ENCODE peak calls at places on chromosomes 12 and 14, in four cellular contexts. T is K562, Q is HepG2, I is GM12878. N is an unnamed sample.

GRCh38 chr12:48334807-48335206 is 15.9 kb downstream of the ZNF641 start:
- DNase-seq in T (no peak), Q (no peak), I (no peak), N (no peak)

GRCh38 chr12:625998-626397 is 37.2 kb downstream of the NINJ2 start:
- DNase-seq in T (no peak), Q (no peak), I (no peak), N (no peak)

GRCh38 chr12:132007041-132007440 is 57.3 kb downstream of the EP400 start:
- DNase-seq in T (no peak), Q (no peak), I (no peak), N (no peak)

GRCh38 chr12:96578526-96579125 is 89.2 kb downstream of the CFAP54 start:
- DNase-seq in T (peak; percentile 59), Q (peak; percentile 48), I (peak; percentile 57), N (no peak)

GRCh38 chr12:75756771-75757170 is 245.4 kb upstream of the KRR1 start:
- DNase-seq in T (no peak), Q (no peak), I (no peak), N (no peak)

GRCh38 chr12:26246483-26247164 is 51.3 kb downstream of the SSPN start:
- DNase-seq in T (no peak), Q (no peak), I (no peak), N (no peak)

GRCh38 chr12:752673-753400 is 458 bp downstream of the WNK1 start:
- DNase-seq in T (peak; percentile 62), Q (no peak), I (no peak), N (peak; percentile 58)

GRCh38 chr14:101116486-101117130 is 213.1 kb upstream of the RTL1 start:
- DNase-seq in T (no peak), Q (no peak), I (no peak), N (no peak)

GRCh38 chr12:2170376-2170775 is 117.6 kb downstream of the CACNA1C start:
- DNase-seq in T (no peak), Q (no peak), I (no peak), N (no peak)

GRCh38 chr12:106045251-106045674 is 93.5 kb downstream of the NUAK1 start:
- DNase-seq in T (no peak), Q (no peak), I (no peak), N (no peak)

GRCh38 chr12:58803893-58804292 is 116.4 kb downstream of the LRIG3 start:
- DNase-seq in T (no peak), Q (no peak), I (no peak), N (no peak)

GRCh38 chr14:63438065-63438757 is 105.0 kb downstream of the PPP2R5E start:
- DNase-seq in T (peak; percentile 14), Q (peak; percentile 9), I (no peak), N (no peak)

GRCh38 chr12:3150820-3151590 is 73.8 kb downstream of the TSPAN9 start:
- DNase-seq in T (no peak), Q (no peak), I (no peak), N (peak; percentile 44)

GRCh38 chr12:9869307-9870161 is at the start of gene CLEC2B:
- DNase-seq in T (peak; percentile 33), Q (no peak), I (peak; percentile 40), N (no peak)

GRCh38 chr12:56084958-56085543 is 5.1 kb downstream of the ERBB3 start:
- DNase-seq in T (peak; percentile 82), Q (no peak), I (no peak), N (peak; percentile 74)

GRCh38 chr12:118618695-118619094 is 242.3 kb downstream of the SUDS3 start:
- DNase-seq in T (no peak), Q (no peak), I (no peak), N (no peak)

GRCh38 chr12:124650912-124651311 is 83.5 kb upstream of the NCOR2 start:
- DNase-seq in T (no peak), Q (no peak), I (no peak), N (no peak)

GRCh38 chr12:42442328-42442759 is 116.4 kb downstream of the PPHLN1 start:
- DNase-seq in T (peak; percentile 70), Q (peak; percentile 5), I (no peak), N (no peak)

GRCh38 chr12:16573652-16574077 is 32.3 kb downstream of the LMO3 start:
- DNase-seq in T (no peak), Q (peak; percentile 18), I (no peak), N (peak; percentile 18)

GRCh38 chr12:63982787-63983186 is 138.3 kb downstream of the SRGAP1 start:
- DNase-seq in T (no peak), Q (no peak), I (no peak), N (no peak)

GRCh38 chr12:48973992-48974673 is 2.6 kb upstream of the WNT10B start:
- DNase-seq in T (peak; percentile 72), Q (no peak), I (no peak), N (peak; percentile 82)

GRCh38 chr14:97251423-97252155 is 454.4 kb downstream of the VRK1 start:
- DNase-seq in T (no peak), Q (no peak), I (no peak), N (peak; percentile 40)

GRCh38 chr14:96747006-96747405 is 50.2 kb upstream of the VRK1 start:
- DNase-seq in T (no peak), Q (no peak), I (no peak), N (no peak)

GRCh38 chr12:92431146-92431545 is 271.6 kb upstream of the PLEKHG7 start:
- DNase-seq in T (peak; percentile 64), Q (no peak), I (no peak), N (peak; percentile 21)

GRCh38 chr14:68548194-68549056 is 244.4 kb downstream of the ZFP36L1 start:
- DNase-seq in T (no peak), Q (no peak), I (no peak), N (no peak)

GRCh38 chr12:11718768-11719253 is 69.3 kb downstream of the ETV6 start:
- DNase-seq in T (no peak), Q (no peak), I (no peak), N (no peak)

GRCh38 chr12:68063900-68064590 is 74.8 kb downstream of the IFNG-AS1 start:
- DNase-seq in T (no peak), Q (no peak), I (no peak), N (no peak)

GRCh38 chr12:68327896-68328295 is 4.3 kb downstream of the MDM1 start:
- DNase-seq in T (no peak), Q (no peak), I (no peak), N (no peak)

GRCh38 chr14:84825481-84825880 is 704.5 kb upstream of the FLRT2 start:
- DNase-seq in T (no peak), Q (no peak), I (no peak), N (no peak)

GRCh38 chr14:35747379-35747778 is 61.7 kb downstream of the RALGAPA1 start:
- DNase-seq in T (no peak), Q (peak; percentile 23), I (no peak), N (no peak)

GRCh38 chr14:103198429-103199140 is 75.3 kb downstream of the TNFAIP2 start:
- DNase-seq in T (no peak), Q (peak; percentile 52), I (no peak), N (no peak)

GRCh38 chr14:53716521-53716920 is 240.1 kb downstream of the BMP4 start:
- DNase-seq in T (no peak), Q (no peak), I (no peak), N (no peak)

GRCh38 chr12:15563683-15564082 is 225.5 kb downstream of the EPS8 start:
- DNase-seq in T (no peak), Q (no peak), I (no peak), N (no peak)

GRCh38 chr12:2641761-2642160 is 153.0 kb upstream of the FKBP4 start:
- DNase-seq in T (no peak), Q (no peak), I (no peak), N (peak; percentile 1)

GRCh38 chr12:79128956-79129355 is 264.4 kb downstream of the SYT1 start:
- DNase-seq in T (no peak), Q (no peak), I (no peak), N (no peak)

GRCh38 chr12:79127268-79127895 is 262.8 kb downstream of the SYT1 start:
- DNase-seq in T (no peak), Q (no peak), I (no peak), N (no peak)

GRCh38 chr12:79121486-79121885 is 256.9 kb downstream of the SYT1 start:
- DNase-seq in T (no peak), Q (no peak), I (no peak), N (peak; percentile 29)

GRCh38 chr12:79125358-79125757 is 260.8 kb downstream of the SYT1 start:
- DNase-seq in T (no peak), Q (no peak), I (no peak), N (no peak)

GRCh38 chr12:79124385-79124784 is 259.8 kb downstream of the SYT1 start:
- DNase-seq in T (no peak), Q (no peak), I (no peak), N (no peak)
- TF ChIP-seq CBFB in T (no peak), Q (no peak), I (no peak), N (no peak)

DNA sequence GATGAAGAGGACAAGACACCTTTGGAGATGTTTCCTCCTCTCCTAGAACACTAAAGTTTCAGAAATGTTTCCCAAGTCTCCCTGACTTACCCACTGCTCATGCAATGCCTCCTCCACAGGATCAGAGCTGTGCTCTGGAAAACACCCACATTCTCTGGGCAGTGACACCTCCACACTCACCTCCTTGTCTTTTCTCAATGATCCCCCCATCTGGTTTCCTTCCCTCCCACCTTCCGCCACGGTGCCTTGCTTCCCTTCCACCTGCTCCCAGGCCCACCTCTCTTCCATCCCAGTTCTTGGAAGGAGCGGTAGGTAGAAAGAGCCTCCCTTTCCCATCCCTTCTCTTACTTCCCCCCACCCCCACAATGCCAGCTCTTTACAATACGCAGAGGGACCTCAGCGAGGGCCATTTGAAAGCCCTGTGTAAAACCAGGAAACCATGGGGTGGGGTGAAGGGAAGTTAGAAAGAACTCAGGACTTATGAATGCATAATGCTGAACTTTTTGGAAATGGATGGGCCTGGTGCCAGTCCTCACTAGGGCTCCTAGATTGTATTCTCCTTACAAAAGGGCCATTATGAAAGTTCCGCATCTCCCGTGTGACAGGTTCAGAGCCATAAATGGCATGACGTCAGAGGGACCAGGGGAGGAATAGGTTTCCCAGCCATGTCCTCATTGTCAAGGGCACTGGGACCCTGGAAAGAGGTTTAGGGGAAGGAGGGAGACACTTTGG is 12.8 kb downstream of the FBLN5 start:
- DNase-seq in T (no peak), Q (no peak), I (no peak), N (no peak)
- TF ChIP-seq NR2C2 in T (no peak), Q (no peak), I (no peak), N (no peak)

DNA sequence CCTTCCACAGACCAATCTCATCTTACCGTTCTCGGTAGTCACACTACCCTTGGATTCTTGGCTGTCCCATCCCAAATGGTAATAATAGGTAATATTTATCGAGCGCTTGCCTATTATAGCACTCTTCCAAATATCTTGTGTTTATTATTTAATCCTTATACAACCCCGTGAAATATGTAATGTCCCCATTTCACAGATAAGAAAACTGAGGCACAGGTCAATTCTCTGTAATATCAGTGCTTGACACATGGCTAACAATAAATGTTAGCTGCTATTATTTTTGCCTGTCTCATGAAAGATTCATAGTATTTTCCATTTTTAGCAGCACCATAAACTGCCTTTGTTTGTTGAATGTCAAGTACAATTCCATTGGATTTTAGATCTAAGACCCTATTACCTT is 4.5 kb downstream of the TMX1 start:
- DNase-seq in T (no peak), Q (no peak), I (no peak), N (no peak)
- TF ChIP-seq CBFB in T (no peak), Q (no peak), I (no peak), N (no peak)

GRCh38 chr12:32087301-32087700 is 19.3 kb upstream of the BICD1 start:
- DNase-seq in T (no peak), Q (no peak), I (no peak), N (no peak)

GRCh38 chr12:32091696-32092095 is 15.0 kb upstream of the BICD1 start:
- DNase-seq in T (no peak), Q (no peak), I (no peak), N (no peak)

GRCh38 chr12:32084017-32084688 is 22.5 kb upstream of the BICD1 start:
- DNase-seq in T (no peak), Q (no peak), I (no peak), N (no peak)

GRCh38 chr12:32084753-32085152 is 21.9 kb upstream of the BICD1 start:
- DNase-seq in T (no peak), Q (no peak), I (no peak), N (no peak)

GRCh38 chr12:32089156-32089950 is 17.3 kb upstream of the BICD1 start:
- DNase-seq in T (no peak), Q (no peak), I (no peak), N (no peak)
- TF ChIP-seq NR2C2 in T (no peak), Q (no peak), I (no peak), N (no peak)